ENCODE peak calls at places on chromosome 18, in six cellular contexts. N, J, V, T, M and P are unnamed samples.

GRCh38 chr18:29378739-29379138 is 1201.8 kb upstream of the CDH2 start:
- DNase-seq in N (no peak), J (no peak), V (no peak), T (no peak), M (no peak), P (no peak)

GRCh38 chr18:38654966-38655365 is 1089.4 kb upstream of the CELF4 start:
- DNase-seq in N (no peak), J (no peak), V (no peak), T (no peak), M (no peak), P (no peak)

GRCh38 chr18:79982736-79983135 is 5.6 kb downstream of the TXNL4A start:
- DNase-seq in N (no peak), J (no peak), V (peak), T (no peak), M (no peak), P (no peak)

GRCh38 chr18:29418136-29418535 is 1241.2 kb upstream of the CDH2 start:
- DNase-seq in N (no peak), J (no peak), V (peak), T (no peak), M (no peak), P (no peak)

GRCh38 chr18:61992923-61993322 is 100.1 kb upstream of the RNF152 start:
- DNase-seq in N (no peak), J (no peak), V (no peak), T (no peak), M (no peak), P (no peak)

GRCh38 chr18:23270999-23271680 is 135.9 kb downstream of the CABLES1 start:
- DNase-seq in N (no peak), J (no peak), V (no peak), T (no peak), M (no peak), P (no peak)

GRCh38 chr18:80233899-80234298 is 13.4 kb downstream of the PARD6G start:
- DNase-seq in N (no peak), J (no peak), V (no peak), T (no peak), M (no peak), P (no peak)

GRCh38 chr18:31101148-31102019 is 837 bp downstream of the DSC2 start:
- DNase-seq in N (peak), J (peak), V (no peak), T (peak), M (peak), P (peak)

GRCh38 chr18:76130845-76131244 is 364.2 kb downstream of the ZNF516 start:
- DNase-seq in N (no peak), J (no peak), V (no peak), T (no peak), M (no peak), P (no peak)

GRCh38 chr18:12774982-12775381 is 72.1 kb downstream of the PSMG2 start:
- DNase-seq in N (no peak), J (no peak), V (no peak), T (no peak), M (no peak), P (no peak)

GRCh38 chr18:22233271-22233670 is 63.9 kb downstream of the GATA6 start:
- DNase-seq in N (no peak), J (no peak), V (no peak), T (peak), M (no peak), P (no peak)

GRCh38 chr18:9958861-9959399 is 45.1 kb downstream of the VAPA start:
- DNase-seq in N (no peak), J (no peak), V (no peak), T (no peak), M (no peak), P (no peak)

GRCh38 chr18:10029711-10030110 is 115.9 kb downstream of the VAPA start:
- DNase-seq in N (no peak), J (no peak), V (no peak), T (no peak), M (peak), P (no peak)

GRCh38 chr18:74861154-74861553 is 263.5 kb downstream of the ZNF407 start:
- DNase-seq in N (no peak), J (no peak), V (peak), T (no peak), M (no peak), P (no peak)

GRCh38 chr18:51946946-51947345 is 393.1 kb upstream of the DCC start:
- DNase-seq in N (no peak), J (no peak), V (no peak), T (no peak), M (no peak), P (no peak)

GRCh38 chr18:75132068-75132467 is 76.9 kb downstream of the PTGR3 start:
- DNase-seq in N (no peak), J (peak), V (no peak), T (no peak), M (no peak), P (no peak)

DNA sequence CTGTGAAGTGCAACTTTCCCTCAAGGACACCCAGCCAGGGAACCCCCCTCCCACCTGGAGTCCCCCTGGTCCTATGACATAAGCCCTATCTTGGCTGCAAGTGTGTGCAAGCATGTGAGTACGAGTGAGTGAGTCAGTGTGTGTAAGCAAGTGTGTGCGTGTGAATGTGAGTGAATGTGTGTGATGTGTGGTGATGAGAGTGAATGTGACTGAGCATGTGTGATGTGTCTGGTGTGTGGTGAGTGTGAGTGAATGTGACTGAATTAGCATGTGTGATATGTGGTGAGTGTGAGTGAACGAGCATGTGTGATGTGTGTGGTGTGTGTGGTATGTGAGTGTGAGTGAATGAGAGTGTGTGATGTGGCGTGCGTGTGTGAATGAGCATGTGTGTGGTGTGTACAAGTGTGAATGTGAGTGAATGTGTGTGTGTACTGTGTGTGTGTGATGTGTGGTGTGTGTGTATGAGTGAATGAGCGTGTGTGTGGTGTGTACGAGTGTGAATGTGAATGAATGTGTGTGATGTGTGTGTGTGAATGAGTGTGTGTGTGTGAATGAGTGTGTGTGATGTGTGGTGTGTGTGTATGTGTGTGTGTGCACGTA is 68.8 kb upstream of the SMAD7 start:
- DNase-seq in N (no peak), J (no peak), V (no peak), T (no peak), M (peak), P (no peak)
- H3K4me3 ChIP-seq in N (no peak), J (no peak), V (no peak), T (no peak), M (no peak), P (no peak)

GRCh38 chr18:40121001-40121400 is 1834.0 kb upstream of the PIK3C3 start:
- DNase-seq in N (no peak), J (no peak), V (no peak), T (no peak), M (no peak), P (no peak)
- TF ChIP-seq CTCF in N (no peak), J (no peak), V (no peak), T (no peak), M (no peak), P (no peak)

DNA sequence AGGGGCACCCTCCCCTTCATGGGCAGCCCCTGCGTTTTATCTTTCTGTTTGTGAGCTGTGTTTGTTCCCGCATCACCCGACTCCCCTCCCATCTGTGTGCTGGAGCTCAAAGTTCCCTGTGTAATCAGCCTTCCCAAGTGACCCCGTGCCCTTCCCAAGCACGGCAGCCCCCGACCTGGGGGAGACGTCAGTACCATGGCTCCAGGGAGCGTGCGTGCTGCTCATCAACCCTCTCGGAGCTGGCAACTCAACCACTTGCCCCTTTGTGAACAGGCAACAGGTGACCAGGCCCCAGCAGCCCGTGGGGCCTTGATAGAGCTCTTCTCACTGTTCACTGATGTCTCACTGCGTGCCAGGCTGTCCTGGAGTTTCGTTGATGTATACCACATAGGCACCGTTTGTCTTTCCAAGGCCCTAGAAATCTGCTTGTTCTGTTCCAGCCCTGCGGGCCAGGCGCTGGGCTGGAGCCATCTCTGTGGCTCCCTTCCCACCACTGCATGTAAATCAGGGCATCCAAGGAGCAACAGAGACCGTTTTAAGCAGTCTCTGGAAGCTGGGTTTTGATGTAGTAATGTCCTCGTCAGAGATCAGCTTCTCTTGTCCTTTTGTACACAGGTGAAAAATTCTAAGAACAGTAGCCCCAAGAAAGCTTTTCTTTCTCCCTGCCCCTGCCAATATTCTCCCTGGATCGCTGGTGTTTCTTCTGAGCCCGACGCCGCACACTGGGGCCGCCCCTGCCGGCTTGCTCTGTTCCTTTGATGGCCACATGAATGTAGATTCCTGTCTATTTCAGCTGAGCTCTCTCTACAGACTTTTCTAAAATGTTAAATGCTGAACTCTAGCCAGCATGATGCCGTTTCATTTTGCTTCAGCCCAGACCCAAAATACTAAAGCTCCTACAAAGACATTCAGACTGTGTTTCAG is 107.0 kb upstream of the PTPRM start:
- DNase-seq in N (peak), J (no peak), V (no peak), T (no peak), M (peak), P (peak)
- H3K27ac ChIP-seq in N (peak), J (no peak), V (no peak), T (peak), M (peak), P (peak)

GRCh38 chr18:60377778-60378469 is 5.3 kb upstream of the MC4R start:
- DNase-seq in N (no peak), J (no peak), V (no peak), T (no peak), M (no peak), P (no peak)

GRCh38 chr18:60372598-60372997 is at the start of gene MC4R:
- DNase-seq in N (no peak), J (no peak), V (peak), T (peak), M (no peak), P (no peak)

DNA sequence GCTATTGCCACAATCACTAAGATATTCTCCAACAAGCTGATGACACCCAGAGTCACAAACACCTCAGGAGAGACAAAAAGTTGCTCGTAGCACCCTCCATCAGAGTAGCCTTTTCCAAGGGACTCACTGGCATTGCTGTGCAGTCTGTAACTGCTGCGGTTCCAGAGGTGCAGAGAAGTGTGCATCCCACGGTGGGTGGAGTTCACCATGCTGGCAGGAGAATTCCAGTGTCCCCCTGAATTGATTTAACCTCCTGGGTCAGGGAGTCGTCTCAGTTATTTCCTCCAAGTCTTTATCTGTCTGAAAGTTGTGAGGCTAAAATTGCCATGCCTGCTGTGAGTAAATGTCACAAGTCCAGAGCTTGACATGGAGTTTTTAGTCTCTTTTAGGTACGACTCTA is 434 bp downstream of the MC4R start:
- DNase-seq in N (no peak), J (no peak), V (no peak), T (no peak), M (no peak), P (no peak)
- H3K4me3 ChIP-seq in N (no peak), J (no peak), V (peak), T (no peak), M (no peak), P (no peak)

GRCh38 chr18:65704051-65704450 is 46.8 kb upstream of the CDH7 start:
- DNase-seq in N (no peak), J (no peak), V (no peak), T (no peak), M (no peak), P (no peak)

DNA sequence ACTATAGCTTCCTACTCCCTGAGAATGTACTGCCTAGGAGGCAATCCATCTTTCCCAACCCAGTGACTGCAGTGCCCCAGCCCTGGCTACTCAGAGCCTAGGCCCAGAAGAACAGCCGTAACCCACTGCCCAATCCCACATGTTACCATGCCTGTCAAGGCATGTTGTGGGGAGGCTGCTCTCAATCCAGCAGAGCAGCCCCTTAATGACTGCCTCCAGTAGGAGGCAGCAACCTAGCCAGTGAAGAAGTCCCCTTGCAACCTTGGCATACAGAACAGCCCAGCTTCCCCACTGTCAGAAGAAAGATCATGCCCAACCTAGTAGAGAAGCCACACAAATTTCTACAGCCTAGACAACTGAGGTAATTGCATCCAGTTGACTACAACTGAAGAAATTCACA is 44.2 kb upstream of the CDH7 start:
- DNase-seq in N (no peak), J (no peak), V (no peak), T (no peak), M (no peak), P (no peak)
- TF ChIP-seq CTCF in N (no peak), J (no peak), V (no peak), T (no peak), M (no peak), P (no peak)

GRCh38 chr18:50814387-50814786 is 5.4 kb downstream of the MRO start:
- DNase-seq in N (no peak), J (no peak), V (no peak), T (no peak), M (no peak), P (no peak)
- H3K27ac ChIP-seq in N (no peak), J (no peak), V (no peak), T (no peak), M (no peak), P (no peak)

GRCh38 chr18:49135871-49136270 is 185.1 kb upstream of the SMAD7 start:
- DNase-seq in N (no peak), J (no peak), V (peak), T (no peak), M (no peak), P (no peak)

GRCh38 chr18:49137585-49137984 is 186.8 kb upstream of the SMAD7 start:
- DNase-seq in N (no peak), J (no peak), V (no peak), T (no peak), M (no peak), P (no peak)

GRCh38 chr18:49137093-49137492 is 186.3 kb upstream of the SMAD7 start:
- DNase-seq in N (no peak), J (no peak), V (no peak), T (no peak), M (no peak), P (no peak)

DNA sequence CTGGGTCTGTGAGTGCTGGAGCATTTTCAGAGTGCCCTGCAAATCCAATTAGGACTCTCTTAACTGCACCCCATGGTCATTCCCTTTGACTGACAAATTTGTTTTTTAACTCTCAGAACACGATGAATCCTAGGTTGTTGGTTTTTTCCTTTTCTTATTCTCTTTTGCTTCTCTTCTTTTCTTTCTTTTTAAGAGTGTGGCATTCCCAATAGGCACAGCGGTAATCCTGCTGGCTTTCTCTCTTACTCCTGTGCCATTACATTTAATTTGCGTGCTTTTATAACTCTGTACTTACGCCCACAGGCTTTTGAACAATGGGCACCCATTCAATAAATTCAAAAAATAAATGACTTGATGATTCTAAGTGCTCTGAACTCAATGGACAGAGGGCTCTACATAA is 189.0 kb upstream of the SMAD7 start:
- DNase-seq in N (no peak), J (no peak), V (no peak), T (no peak), M (no peak), P (no peak)
- H3K4me3 ChIP-seq in N (no peak), J (no peak), V (no peak), T (no peak), M (no peak), P (no peak)

DNA sequence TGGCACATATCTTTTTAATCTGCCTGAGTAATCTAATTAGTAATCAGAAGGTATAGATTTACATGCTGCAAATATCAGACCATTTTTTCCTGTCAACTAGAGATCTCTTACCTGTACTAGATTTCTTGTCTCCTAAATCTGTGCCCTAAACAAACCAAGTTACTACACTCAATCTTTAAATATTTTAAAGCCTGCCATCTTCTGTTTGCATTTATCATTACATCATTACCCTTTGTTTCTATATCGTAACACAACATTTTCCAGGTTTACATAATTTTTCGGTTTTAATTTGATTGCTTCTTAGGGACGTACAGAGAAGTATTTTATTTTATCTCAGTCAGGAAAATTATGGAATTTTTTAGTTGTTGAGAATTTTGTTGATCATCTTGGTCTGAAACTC is 25.7 kb downstream of the PSMA8 start:
- DNase-seq in N (no peak), J (no peak), V (no peak), T (no peak), M (no peak), P (no peak)
- TF ChIP-seq CTCF in N (no peak), J (peak), V (no peak), T (no peak), M (no peak), P (no peak)

DNA sequence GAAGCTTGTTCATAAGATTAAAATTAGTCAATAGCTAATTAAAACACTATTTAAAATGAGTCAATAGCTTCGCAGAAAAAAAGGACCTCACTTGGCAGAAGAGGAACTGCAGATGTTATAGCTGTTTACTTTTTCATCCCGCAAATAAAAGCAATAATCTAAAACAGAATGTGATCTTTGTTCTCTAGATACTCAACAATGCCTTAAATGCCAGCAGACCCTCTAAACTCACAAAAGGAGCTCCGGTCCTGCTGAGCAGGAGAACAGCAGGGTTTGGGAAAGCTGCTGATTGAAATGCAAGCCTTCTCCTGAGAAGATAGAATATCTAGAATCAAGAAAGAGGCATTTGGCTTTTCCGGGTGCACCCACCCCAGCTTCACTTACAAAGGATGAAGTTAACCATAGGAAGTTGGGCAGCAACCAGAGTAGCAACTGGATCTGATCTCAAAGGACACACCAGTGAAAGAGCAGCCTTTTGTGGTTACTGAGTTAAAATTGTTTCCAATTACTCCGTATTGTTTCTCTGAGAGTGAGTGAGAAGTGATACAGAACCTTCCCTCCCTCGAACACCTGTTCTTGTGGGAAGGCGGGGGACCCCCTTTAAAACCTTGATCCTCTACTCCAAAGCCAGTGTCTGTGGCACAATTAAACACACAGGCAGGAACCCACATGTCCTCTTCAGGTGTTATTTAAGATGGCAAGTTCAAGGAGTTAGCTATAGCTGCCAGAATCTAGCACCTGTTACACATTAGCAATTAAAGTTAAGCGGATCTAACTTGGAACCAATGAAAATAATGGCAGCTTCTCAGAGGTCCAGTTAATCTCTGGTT is 6.8 kb downstream of the CCBE1 start:
- DNase-seq in N (no peak), J (no peak), V (no peak), T (no peak), M (no peak), P (no peak)
- H3K27ac ChIP-seq in N (no peak), J (no peak), V (peak), T (peak), M (no peak), P (no peak)

GRCh38 chr18:63314062-63314790 is 5.3 kb downstream of the BCL2 start:
- DNase-seq in N (no peak), J (no peak), V (no peak), T (no peak), M (no peak), P (no peak)

GRCh38 chr18:63311481-63312409 is 7.8 kb downstream of the BCL2 start:
- DNase-seq in N (no peak), J (no peak), V (no peak), T (no peak), M (no peak), P (no peak)

GRCh38 chr18:63314991-63315662 is 4.4 kb downstream of the BCL2 start:
- DNase-seq in N (no peak), J (no peak), V (no peak), T (no peak), M (no peak), P (no peak)

GRCh38 chr18:63313409-63313917 is 6.1 kb downstream of the BCL2 start:
- DNase-seq in N (no peak), J (no peak), V (no peak), T (no peak), M (no peak), P (no peak)

GRCh38 chr18:63312731-63313408 is 6.7 kb downstream of the BCL2 start:
- DNase-seq in N (no peak), J (no peak), V (no peak), T (no peak), M (no peak), P (no peak)
- H3K4me3 ChIP-seq in N (no peak), J (no peak), V (no peak), T (no peak), M (no peak), P (no peak)